ENCODE peak calls at places on chromosome X, in five cellular contexts. One of them, this sample, is unnamed.

GRCh38 chrX:2264179-2265030 is 236.4 kb downstream of the DHRSX start:
- DNase-seq in neuronal stem cell: no peak
- DNase-seq in activated T-cell treated with anti-CD3 and anti-CD28 coated beads for 24 hours: no peak
- DNase-seq in pons: no peak
- DNase-seq in NCI-H345: no peak
- DNase-seq in this sample: no peak

GRCh38 chrX:139025822-139026221 is 314.3 kb upstream of the FGF13 start:
- DNase-seq in neuronal stem cell: no peak
- DNase-seq in activated T-cell treated with anti-CD3 and anti-CD28 coated beads for 24 hours: no peak
- DNase-seq in pons: no peak
- DNase-seq in NCI-H345: no peak
- DNase-seq in this sample: no peak

GRCh38 chrX:108945883-108946523 is 209.6 kb upstream of the IRS4 start:
- DNase-seq in neuronal stem cell: no peak
- DNase-seq in activated T-cell treated with anti-CD3 and anti-CD28 coated beads for 24 hours: no peak
- DNase-seq in pons: no peak
- DNase-seq in NCI-H345: no peak
- DNase-seq in this sample: no peak

GRCh38 chrX:110944793-110945466 is 149.3 kb upstream of the CHRDL1 start:
- DNase-seq in neuronal stem cell: peak; percentile 17
- DNase-seq in activated T-cell treated with anti-CD3 and anti-CD28 coated beads for 24 hours: no peak
- DNase-seq in pons: no peak
- DNase-seq in NCI-H345: peak; percentile 57
- DNase-seq in this sample: peak; percentile 42

GRCh38 chrX:40809210-40809609 is 73.9 kb upstream of the MED14 start:
- DNase-seq in neuronal stem cell: no peak
- DNase-seq in activated T-cell treated with anti-CD3 and anti-CD28 coated beads for 24 hours: no peak
- DNase-seq in pons: no peak
- DNase-seq in NCI-H345: no peak
- DNase-seq in this sample: no peak

GRCh38 chrX:119516157-119516702 is 48.0 kb downstream of the SLC25A5 start:
- DNase-seq in neuronal stem cell: peak; percentile 49
- DNase-seq in activated T-cell treated with anti-CD3 and anti-CD28 coated beads for 24 hours: peak; percentile 16
- DNase-seq in pons: peak; percentile 66
- DNase-seq in NCI-H345: peak; percentile 53
- DNase-seq in this sample: peak; percentile 55

GRCh38 chrX:136694491-136695087 is 46.6 kb downstream of the CD40LG start:
- DNase-seq in neuronal stem cell: peak; percentile 30
- DNase-seq in activated T-cell treated with anti-CD3 and anti-CD28 coated beads for 24 hours: no peak
- DNase-seq in pons: peak; percentile 30
- DNase-seq in NCI-H345: peak; percentile 19
- DNase-seq in this sample: peak; percentile 25

GRCh38 chrX:12887767-12888166 is 18.7 kb upstream of the TLR8 start:
- DNase-seq in neuronal stem cell: no peak
- DNase-seq in activated T-cell treated with anti-CD3 and anti-CD28 coated beads for 24 hours: no peak
- DNase-seq in pons: no peak
- DNase-seq in NCI-H345: no peak
- DNase-seq in this sample: no peak

GRCh38 chrX:28188526-28188925 is 207.3 kb upstream of the DCAF8L1 start:
- DNase-seq in neuronal stem cell: no peak
- DNase-seq in activated T-cell treated with anti-CD3 and anti-CD28 coated beads for 24 hours: no peak
- DNase-seq in pons: no peak
- DNase-seq in NCI-H345: no peak
- DNase-seq in this sample: no peak

GRCh38 chrX:138917781-138918180 is 206.3 kb upstream of the FGF13 start:
- DNase-seq in neuronal stem cell: no peak
- DNase-seq in activated T-cell treated with anti-CD3 and anti-CD28 coated beads for 24 hours: no peak
- DNase-seq in pons: no peak
- DNase-seq in NCI-H345: no peak
- DNase-seq in this sample: no peak

GRCh38 chrX:83145910-83146309 is 362.2 kb upstream of the POU3F4 start:
- DNase-seq in neuronal stem cell: no peak
- DNase-seq in activated T-cell treated with anti-CD3 and anti-CD28 coated beads for 24 hours: no peak
- DNase-seq in pons: no peak
- DNase-seq in NCI-H345: no peak
- DNase-seq in this sample: no peak

GRCh38 chrX:105701310-105702052 is 120.9 kb upstream of the NRK start:
- DNase-seq in neuronal stem cell: no peak
- DNase-seq in activated T-cell treated with anti-CD3 and anti-CD28 coated beads for 24 hours: no peak
- DNase-seq in pons: no peak
- DNase-seq in NCI-H345: peak; percentile 0
- DNase-seq in this sample: no peak

GRCh38 chrX:49277520-49277799 is 7.9 kb downstream of the PPP1R3F start:
- DNase-seq in neuronal stem cell: no peak
- DNase-seq in activated T-cell treated with anti-CD3 and anti-CD28 coated beads for 24 hours: no peak
- DNase-seq in pons: no peak
- DNase-seq in NCI-H345: no peak
- DNase-seq in this sample: no peak

GRCh38 chrX:113962338-113962737 is 621.5 kb upstream of the HTR2C start:
- DNase-seq in neuronal stem cell: no peak
- DNase-seq in activated T-cell treated with anti-CD3 and anti-CD28 coated beads for 24 hours: no peak
- DNase-seq in pons: peak; percentile 2
- DNase-seq in NCI-H345: no peak
- DNase-seq in this sample: no peak

GRCh38 chrX:13396887-13397286 is 77.0 kb upstream of the ATXN3L start:
- DNase-seq in neuronal stem cell: no peak
- DNase-seq in activated T-cell treated with anti-CD3 and anti-CD28 coated beads for 24 hours: no peak
- DNase-seq in pons: no peak
- DNase-seq in NCI-H345: no peak
- DNase-seq in this sample: no peak

GRCh38 chrX:16826207-16826606 is 39.9 kb downstream of the TXLNG start:
- DNase-seq in neuronal stem cell: no peak
- DNase-seq in activated T-cell treated with anti-CD3 and anti-CD28 coated beads for 24 hours: no peak
- DNase-seq in pons: peak; percentile 57
- DNase-seq in NCI-H345: peak; percentile 8
- DNase-seq in this sample: peak; percentile 2

GRCh38 chrX:7904557-7904956 is 22.7 kb downstream of the PNPLA4 start:
- DNase-seq in neuronal stem cell: no peak
- DNase-seq in activated T-cell treated with anti-CD3 and anti-CD28 coated beads for 24 hours: no peak
- DNase-seq in pons: no peak
- DNase-seq in NCI-H345: no peak
- DNase-seq in this sample: no peak

GRCh38 chrX:18895157-18895952 is 88.6 kb downstream of the PHKA2 start:
- DNase-seq in neuronal stem cell: no peak
- DNase-seq in activated T-cell treated with anti-CD3 and anti-CD28 coated beads for 24 hours: no peak
- DNase-seq in pons: no peak
- DNase-seq in NCI-H345: peak; percentile 34
- DNase-seq in this sample: no peak

GRCh38 chrX:110412971-110413726 is 54.5 kb downstream of the RTL9 start:
- DNase-seq in neuronal stem cell: peak; percentile 70
- DNase-seq in activated T-cell treated with anti-CD3 and anti-CD28 coated beads for 24 hours: peak; percentile 42
- DNase-seq in pons: peak; percentile 37
- DNase-seq in NCI-H345: peak; percentile 79
- DNase-seq in this sample: peak; percentile 58

GRCh38 chrX:39242187-39242586 is 440.9 kb downstream of the MID1IP1 start:
- DNase-seq in neuronal stem cell: no peak
- DNase-seq in activated T-cell treated with anti-CD3 and anti-CD28 coated beads for 24 hours: no peak
- DNase-seq in pons: peak; percentile 32
- DNase-seq in NCI-H345: peak; percentile 36
- DNase-seq in this sample: no peak

GRCh38 chrX:11976663-11977062 is 161.6 kb upstream of the FRMPD4 start:
- DNase-seq in neuronal stem cell: no peak
- DNase-seq in activated T-cell treated with anti-CD3 and anti-CD28 coated beads for 24 hours: no peak
- DNase-seq in pons: no peak
- DNase-seq in NCI-H345: no peak
- DNase-seq in this sample: no peak

GRCh38 chrX:50818986-50819385 is 5.0 kb upstream of the SHROOM4 start:
- DNase-seq in neuronal stem cell: no peak
- DNase-seq in activated T-cell treated with anti-CD3 and anti-CD28 coated beads for 24 hours: no peak
- DNase-seq in pons: no peak
- DNase-seq in NCI-H345: no peak
- DNase-seq in this sample: no peak

GRCh38 chrX:100745806-100746537 is 14.1 kb upstream of the SYTL4 start:
- DNase-seq in neuronal stem cell: no peak
- DNase-seq in activated T-cell treated with anti-CD3 and anti-CD28 coated beads for 24 hours: no peak
- DNase-seq in pons: no peak
- DNase-seq in NCI-H345: no peak
- DNase-seq in this sample: no peak

GRCh38 chrX:21725498-21725897 is 32.4 kb downstream of the SMPX start:
- DNase-seq in neuronal stem cell: no peak
- DNase-seq in activated T-cell treated with anti-CD3 and anti-CD28 coated beads for 24 hours: no peak
- DNase-seq in pons: peak; percentile 31
- DNase-seq in NCI-H345: no peak
- DNase-seq in this sample: no peak

GRCh38 chrX:114782925-114783324 is 199.0 kb downstream of the HTR2C start:
- DNase-seq in neuronal stem cell: no peak
- DNase-seq in activated T-cell treated with anti-CD3 and anti-CD28 coated beads for 24 hours: no peak
- DNase-seq in pons: no peak
- DNase-seq in NCI-H345: no peak
- DNase-seq in this sample: no peak

This sample was measured in DMS79 treated with DMSO at 0.1 percent for 48 hours.